ENCODE peak calls at places on chromosomes 6 and 20, in six cellular contexts. K is hypothalamus, X is spleen, M is astrocyte of the spinal cord, L is GM19239, H is RCC 7860. B is an unnamed sample.
A peak's percentile ranks its signal among the peaks of the same experiment; 100 is the strongest.

GRCh38 chr20:53003420-53003819 is 31.3 kb downstream of the TSHZ2 start:
- DNase-seq in K (no peak), X (no peak), M (peak; percentile 14), L (no peak), H (no peak), B (no peak)

GRCh38 chr6:35309611-35310264 is 12.1 kb downstream of the DEF6 start:
- DNase-seq in K (no peak), X (peak; percentile 51), M (no peak), L (no peak), H (no peak), B (no peak)

GRCh38 chr20:4875578-4876067 is 125.7 kb downstream of the SLC23A2 start:
- DNase-seq in K (no peak), X (peak; percentile 65), M (no peak), L (no peak), H (peak; percentile 32), B (no peak)

GRCh38 chr20:58660855-58661254 is 9.8 kb downstream of the STX16 start:
- DNase-seq in K (no peak), X (no peak), M (no peak), L (no peak), H (no peak), B (no peak)

GRCh38 chr20:25867776-25868649 is 171.4 kb upstream of the ZNF337 start:
- DNase-seq in K (peak; percentile 88), X (peak; percentile 86), M (peak; percentile 60), L (peak; percentile 39), H (no peak), B (peak; percentile 58)

GRCh38 chr6:88165087-88165876 is 865 bp downstream of the CNR1 start:
- DNase-seq in K (no peak), X (no peak), M (no peak), L (no peak), H (no peak), B (no peak)

GRCh38 chr6:39362487-39362865 is 40.0 kb upstream of the KCNK16 start:
- DNase-seq in K (peak; percentile 48), X (no peak), M (no peak), L (no peak), H (peak; percentile 13), B (no peak)

GRCh38 chr6:169807699-169808607 is 56.5 kb downstream of the ERMARD start:
- DNase-seq in K (no peak), X (peak; percentile 40), M (no peak), L (no peak), H (no peak), B (no peak)

GRCh38 chr6:87558446-87558845 is 31.3 kb downstream of the RARS2 start:
- DNase-seq in K (no peak), X (no peak), M (no peak), L (no peak), H (no peak), B (no peak)

B was measured in GM13977.